ENCODE peak calls at places on chromosome 1, in six cellular contexts. W is cardiac fibroblast; E is transverse colon; V is CD4-positive, alpha-beta memory T cell; U is cardiac muscle cell; K is brain microvascular endothelial cell. I is an unnamed sample.
A peak's percentile ranks its signal among the peaks of the same experiment; 100 is the strongest.

GRCh38 chr1:247681288-247681897 is 1.9 kb upstream of the OR13G1 start:
- DNase-seq in W (peak; percentile 80), K (peak; percentile 28), E (peak; percentile 48), V (peak; percentile 8), U (peak; percentile 32), I (peak; percentile 26)

GRCh38 chr1:2526824-2527552 is 592 bp upstream of the PANK4 start:
- DNase-seq in W (peak; percentile 59), K (no peak), U (peak; percentile 27), V (no peak), E (peak; percentile 49), I (no peak)

GRCh38 chr1:53367503-53368313 is 39.8 kb upstream of the LRP8 start:
- DNase-seq in K (no peak), V (peak; percentile 27), U (no peak), W (no peak), E (peak; percentile 19), I (no peak)

GRCh38 chr1:6464514-6464836 is 1.5 kb downstream of the TNFRSF25 start:
- DNase-seq in E (peak; percentile 70), W (no peak), V (peak; percentile 25), U (no peak), K (no peak), I (peak; percentile 78)

GRCh38 chr1:23624440-23624839 is 65.1 kb upstream of the ID3 start:
- DNase-seq in V (no peak), E (no peak), U (no peak), K (no peak), W (no peak), I (no peak)

GRCh38 chr1:37851782-37852210 is 7.6 kb downstream of the MTF1 start:
- DNase-seq in E (no peak), W (peak; percentile 54), U (peak; percentile 22), V (no peak), K (no peak), I (no peak)

GRCh38 chr1:24702511-24703293 is 42.5 kb upstream of the CLIC4 start:
- DNase-seq in V (no peak), W (peak; percentile 54), U (peak; percentile 47), K (no peak), E (no peak), I (no peak)

GRCh38 chr1:11488966-11489625 is 10.1 kb downstream of the DISP3 start:
- DNase-seq in K (no peak), E (no peak), V (no peak), U (no peak), W (no peak), I (no peak)

DNA sequence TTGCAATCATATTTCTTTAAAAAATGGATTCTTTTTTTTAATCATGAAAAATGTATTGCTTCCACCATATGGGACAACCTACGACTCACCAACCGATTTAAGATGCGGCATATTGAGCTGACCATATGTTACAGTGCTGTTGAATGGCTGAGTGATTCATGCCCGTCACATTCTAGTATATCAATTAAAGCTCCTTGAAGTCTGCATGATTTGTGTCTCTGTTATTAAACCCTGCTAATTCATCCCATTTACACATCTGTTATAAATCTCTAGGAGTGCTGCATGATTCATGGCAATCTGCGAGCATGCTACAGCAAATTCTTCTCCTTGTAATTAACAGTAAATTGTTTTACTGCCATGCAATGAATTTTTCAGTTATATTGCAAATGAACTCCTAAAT is 239.8 kb downstream of the USH2A start:
- DNase-seq in U (no peak), W (no peak), K (no peak), E (no peak), V (no peak), I (no peak)
- H3K4me3 ChIP-seq in U (no peak overlapping the region), W (no peak overlapping the region), K (no peak overlapping the region), E (no peak overlapping the region), V (no peak overlapping the region), I (no peak overlapping the region)

GRCh38 chr1:221740260-221740830 is 1.5 kb downstream of the DUSP10 start:
- DNase-seq in K (no peak), U (no peak), V (no peak), E (no peak), W (no peak), I (no peak)

GRCh38 chr1:221741364-221741970 is 422 bp downstream of the DUSP10 start:
- DNase-seq in K (no peak), V (no peak), W (no peak), E (peak; percentile 23), U (peak; percentile 40), I (peak; percentile 48)

GRCh38 chr1:221740941-221741363 is 937 bp downstream of the DUSP10 start:
- DNase-seq in W (peak; percentile 20), E (peak; percentile 13), V (peak; percentile 38), K (no peak), U (no peak), I (no peak)

GRCh38 chr1:221739677-221740025 is 2.2 kb downstream of the DUSP10 start:
- DNase-seq in K (no peak), W (no peak), E (no peak), V (no peak), U (no peak), I (no peak)

DNA sequence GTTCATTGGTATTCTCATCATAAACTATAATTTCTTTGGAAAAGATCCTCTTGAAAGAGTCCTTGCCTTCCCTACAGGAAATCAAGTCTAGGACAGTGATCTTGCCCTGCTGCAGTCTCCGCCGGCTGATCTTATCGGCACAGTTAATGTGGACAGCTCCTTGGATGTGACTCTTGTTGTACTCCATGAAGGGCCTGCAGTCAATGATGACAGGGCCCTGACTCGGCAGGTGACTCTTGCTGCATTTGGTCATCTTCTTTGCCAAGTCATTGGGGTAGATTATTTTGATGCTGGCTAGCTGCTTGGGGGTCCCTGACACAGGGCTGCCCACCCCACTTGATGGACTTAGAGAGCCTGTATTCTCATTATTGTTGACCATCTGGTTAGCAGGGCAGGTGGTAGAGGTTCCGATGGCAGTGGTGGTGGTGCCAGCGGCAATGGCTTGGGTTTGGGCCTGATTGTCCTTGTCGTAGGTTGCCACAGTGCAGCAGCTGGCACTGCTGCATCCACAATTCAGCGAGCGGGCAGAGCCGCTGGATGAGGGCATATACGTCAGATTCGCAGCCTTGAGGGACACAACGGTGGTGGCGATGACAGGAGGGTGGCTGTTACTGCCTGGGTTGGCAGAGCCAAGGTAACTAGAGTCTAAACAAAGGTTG is 2.7 kb downstream of the DUSP10 start:
- DNase-seq in U (no peak), V (no peak), W (no peak), E (no peak), K (no peak), I (no peak)
- H3K4me3 ChIP-seq in U (no peak overlapping the region), V (no peak overlapping the region), W (no peak overlapping the region), E (no peak overlapping the region), K (no peak overlapping the region), I (no peak overlapping the region)

GRCh38 chr1:210263963-210264362 is 31.4 kb downstream of the SERTAD4 start:
- DNase-seq in K (no peak), U (no peak), E (no peak), W (no peak), V (no peak), I (no peak)

GRCh38 chr1:210264521-210265380 is 32.2 kb downstream of the SERTAD4 start:
- DNase-seq in W (no peak), E (no peak), U (peak; percentile 50), K (no peak), V (no peak), I (no peak)

GRCh38 chr1:210262897-210263272 is 30.3 kb downstream of the SERTAD4 start:
- DNase-seq in U (no peak), W (no peak), V (no peak), E (no peak), K (no peak), I (no peak)

GRCh38 chr1:210260087-210260486 is 27.5 kb downstream of the SERTAD4 start:
- DNase-seq in V (no peak), E (no peak), W (no peak), K (no peak), U (no peak), I (no peak)

GRCh38 chr1:210262167-210262896 is 29.7 kb downstream of the SERTAD4 start:
- DNase-seq in V (no peak), E (no peak), W (peak; percentile 64), U (peak; percentile 88), K (peak; percentile 17), I (no peak)
- H3K4me3 ChIP-seq in V (no peak overlapping the region), E (no peak overlapping the region), W (no peak overlapping the region), U (no peak overlapping the region), K (no peak overlapping the region), I (no peak overlapping the region)

DNA sequence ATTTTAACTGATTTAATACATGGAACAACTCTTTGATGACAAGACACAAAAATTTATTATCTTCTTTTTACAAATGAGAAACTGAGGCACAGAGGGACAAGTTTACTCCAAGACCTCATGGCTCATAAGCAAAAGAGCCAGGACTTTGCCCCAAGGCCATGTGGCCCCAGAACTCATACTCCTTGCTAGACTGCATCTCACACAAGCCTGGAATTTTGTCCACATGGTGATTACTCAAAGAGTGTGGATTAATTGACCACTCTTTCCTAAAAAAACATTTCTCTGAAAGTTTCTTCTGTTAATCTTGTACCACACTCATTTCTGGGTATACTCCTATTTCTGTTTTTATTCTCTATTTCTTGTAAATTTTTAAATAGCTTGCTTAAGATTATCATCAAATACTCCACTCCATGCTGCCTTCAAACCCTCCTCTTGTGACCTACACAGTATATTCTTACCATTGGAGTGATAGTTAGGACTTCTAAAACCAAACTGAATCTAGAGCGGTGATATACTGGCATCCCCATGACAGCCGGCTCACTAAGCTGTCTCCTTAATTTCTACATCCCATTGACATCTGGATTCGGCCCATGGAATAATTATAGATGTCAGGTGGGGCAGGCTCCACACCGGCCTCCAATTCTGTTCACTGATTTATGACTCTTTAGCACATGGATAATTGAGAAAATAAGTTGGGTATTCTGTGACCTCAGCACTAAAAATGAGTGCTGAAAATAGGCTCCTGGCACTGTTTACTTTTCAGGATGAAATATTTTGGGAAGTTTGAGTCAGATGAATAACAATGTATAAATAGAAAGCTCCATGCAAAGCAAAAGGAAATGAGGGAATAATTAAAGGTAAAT is 16.1 kb downstream of the RGS4 start:
- DNase-seq in E (no peak), U (no peak), K (no peak), W (peak; percentile 60), V (no peak), I (no peak)
- H3K4me3 ChIP-seq in E (no peak overlapping the region), U (no peak overlapping the region), K (no peak overlapping the region), W (no peak overlapping the region), V (no peak overlapping the region), I (no peak overlapping the region)

GRCh38 chr1:167634435-167634834 is 4.4 kb downstream of the RCSD1 start:
- DNase-seq in W (no peak), K (no peak), V (no peak), E (no peak), U (no peak), I (no peak)
- H3K4me3 ChIP-seq in W (no peak overlapping the region), K (no peak overlapping the region), V (peak overlapping the region; percentile 82), E (peak overlapping the region; percentile 57), U (no peak overlapping the region), I (no peak overlapping the region)

DNA sequence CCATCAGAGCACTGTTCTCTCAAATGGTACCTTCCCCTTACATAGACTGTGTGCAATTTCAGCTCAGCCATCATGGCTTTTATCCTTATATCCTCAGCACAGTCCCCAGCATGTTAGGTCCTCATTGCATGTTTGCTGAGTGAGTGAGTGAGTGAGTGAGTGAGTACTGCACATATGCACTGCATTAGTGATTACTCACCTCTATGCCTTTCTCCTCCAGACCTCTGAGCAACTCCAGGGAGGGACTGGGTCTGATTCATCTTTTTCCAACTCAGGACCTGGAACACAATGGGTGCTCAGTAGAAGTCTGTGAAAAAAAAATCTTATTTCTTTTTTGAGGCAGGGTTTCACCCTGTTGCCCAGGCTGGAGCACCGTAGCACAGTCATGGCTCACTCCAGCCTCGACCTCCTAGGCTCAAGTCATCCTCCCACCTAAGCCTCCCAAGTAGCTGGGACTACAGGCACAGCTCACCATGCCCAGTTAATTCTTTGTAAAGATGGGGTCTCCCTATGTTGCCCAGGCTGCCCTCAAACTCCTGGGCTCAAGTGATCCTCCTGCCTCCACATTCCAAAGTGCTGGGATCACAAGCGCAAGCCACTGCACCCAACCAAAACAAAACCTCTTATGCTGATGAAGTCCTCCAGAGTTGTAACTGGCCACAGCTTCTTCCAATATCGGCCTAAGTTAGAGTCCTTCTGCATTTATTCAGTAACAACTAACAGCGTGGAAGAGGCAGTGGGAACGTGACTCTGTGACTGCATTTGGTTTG is 23.7 kb downstream of the RNU5D-1 start:
- DNase-seq in W (peak; percentile 97), E (no peak), V (no peak), K (peak; percentile 90), U (peak; percentile 68), I (no peak)
- H3K4me3 ChIP-seq in W (no peak overlapping the region), E (no peak overlapping the region), V (no peak overlapping the region), K (no peak overlapping the region), U (no peak overlapping the region), I (no peak overlapping the region)

GRCh38 chr1:77832889-77833288 is 53.4 kb downstream of the MIGA1 start:
- DNase-seq in W (peak; percentile 99), U (peak; percentile 98), K (peak; percentile 89), V (no peak), E (no peak), I (no peak)
- H3K4me3 ChIP-seq in W (no peak overlapping the region), U (no peak overlapping the region), K (no peak overlapping the region), V (no peak overlapping the region), E (no peak overlapping the region), I (no peak overlapping the region)